ENCODE peak calls at places on chromosomes 1 and 21, in seven cellular contexts. B is GM12878, G is mammary epithelial cell, N is esophagus squamous epithelium, H is bronchial epithelial cell, W is right lobe of liver, X is HCT116. P is an unnamed sample.
A peak's percentile ranks its signal among the peaks of the same experiment; 100 is the strongest.

GRCh38 chr1:89986020-89986419 is 8.9 kb upstream of the ZNF326 start:
- DNase-seq in H (no peak), X (no peak), N (no peak), G (no peak), B (no peak), W (no peak), P (no peak)

GRCh38 chr1:162629651-162630050 is 2.6 kb upstream of the DDR2 start:
- DNase-seq in W (no peak), G (no peak), H (no peak), B (no peak), N (no peak), X (no peak), P (no peak)

GRCh38 chr21:45618287-45618686 is 25.2 kb upstream of the PCBP3 start:
- DNase-seq in H (no peak), N (no peak), G (no peak), X (no peak), B (no peak), W (no peak), P (no peak)

GRCh38 chr1:184910596-184910995 is 63.7 kb downstream of the NIBAN1 start:
- DNase-seq in W (no peak), H (peak; percentile 43), X (no peak), B (no peak), G (peak; percentile 38), N (no peak), P (no peak)

GRCh38 chr1:100736324-100736723 is 16.8 kb downstream of the VCAM1 start:
- DNase-seq in X (no peak), W (no peak), H (no peak), N (no peak), B (no peak), G (no peak), P (no peak)

GRCh38 chr1:166822385-166822784 is 16.9 kb upstream of the POGK start:
- DNase-seq in X (no peak), N (no peak), W (no peak), B (no peak), H (no peak), G (no peak), P (no peak)

GRCh38 chr1:161707503-161707902 is 474 bp downstream of the FCRLA start:
- DNase-seq in H (no peak), G (no peak), W (no peak), X (no peak), N (no peak), B (no peak), P (no peak)

GRCh38 chr1:15128520-15129313 is 24.8 kb upstream of the TMEM51 start:
- DNase-seq in G (peak; percentile 53), B (peak; percentile 38), N (no peak), X (peak; percentile 60), W (peak; percentile 69), H (peak; percentile 56), P (peak; percentile 82)

GRCh38 chr21:42058631-42059111 is 12.4 kb upstream of the UMODL1 start:
- DNase-seq in G (no peak), H (no peak), B (no peak), X (no peak), N (no peak), W (peak; percentile 89), P (no peak)

GRCh38 chr1:100428160-100428559 is 75.9 kb downstream of the CDC14A start:
- DNase-seq in N (no peak), X (no peak), G (no peak), B (no peak), H (peak; percentile 27), W (no peak), P (no peak)

GRCh38 chr1:113018911-113019310 is 54.1 kb upstream of the LRIG2 start:
- DNase-seq in X (no peak), W (no peak), B (no peak), G (no peak), N (no peak), H (no peak), P (no peak)

GRCh38 chr1:55062801-55063561 is 23.6 kb downstream of the PCSK9 start:
- DNase-seq in G (no peak), N (no peak), W (no peak), H (no peak), B (no peak), X (no peak), P (no peak)

GRCh38 chr21:36282568-36283230 is 37.3 kb upstream of the MORC3 start:
- DNase-seq in H (no peak), B (no peak), W (no peak), G (peak; percentile 21), X (no peak), N (no peak), P (no peak)

GRCh38 chr1:28580706-28581530 is 11.1 kb upstream of the RAB42 start:
- DNase-seq in B (no peak), G (peak; percentile 34), N (no peak), W (no peak), H (peak; percentile 51), X (no peak), P (peak; percentile 43)

GRCh38 chr1:232904566-232904965 is 45.8 kb upstream of the NTPCR start:
- DNase-seq in X (no peak), G (peak; percentile 81), W (no peak), B (no peak), N (no peak), H (peak; percentile 93), P (no peak)

DNA sequence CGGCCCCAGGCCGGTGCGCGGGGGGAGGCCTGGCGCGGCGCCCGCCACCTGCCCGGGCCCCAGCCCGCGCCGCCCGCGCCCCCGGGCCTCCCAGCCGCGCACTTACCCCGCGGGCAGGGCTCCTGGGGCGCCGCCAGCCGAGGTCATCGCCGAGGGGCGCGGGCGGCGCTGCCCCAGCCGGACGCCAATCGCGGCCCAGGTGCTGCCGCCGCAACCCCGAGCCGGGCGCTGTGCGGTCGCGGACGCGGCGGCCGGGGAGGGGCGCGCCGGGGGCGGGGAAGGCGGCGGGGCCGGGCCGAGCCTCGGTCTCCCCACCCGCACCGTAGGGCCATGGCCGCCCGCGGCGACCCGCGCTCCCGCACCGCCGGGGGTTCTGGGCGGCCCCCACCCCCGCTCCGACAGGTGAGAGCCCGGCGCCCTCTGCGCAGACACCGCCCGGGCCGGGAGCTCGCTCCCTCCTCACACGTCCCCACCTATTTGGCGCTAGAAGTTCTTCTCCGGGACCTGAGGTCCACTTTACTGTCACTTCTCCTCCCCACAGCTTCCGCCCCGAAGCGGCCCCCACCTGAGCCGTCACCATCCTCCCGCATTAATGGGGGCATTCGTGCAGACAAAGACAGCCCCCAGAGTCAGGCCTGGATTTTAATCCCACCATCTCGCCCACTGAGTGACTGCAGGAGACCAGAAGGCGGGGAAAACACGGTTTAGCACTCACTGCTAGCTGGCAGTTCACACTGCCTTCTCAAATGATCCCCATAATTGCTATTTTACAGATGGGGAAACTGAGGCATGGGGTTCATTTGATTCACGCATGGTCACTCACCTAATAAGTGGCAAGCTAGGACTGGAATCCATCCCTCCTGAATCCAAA is at the start of gene TTC39A:
- DNase-seq in N (no peak), G (no peak), W (no peak), X (no peak), H (no peak), B (no peak), P (peak; percentile 28)
- H3K36me3 ChIP-seq in N (no peaks in the 10 kb centered on the region), G (no peaks in the 10 kb centered on the region), W (no peaks in the 10 kb centered on the region), X (no peaks in the 10 kb centered on the region), H (no peaks in the 10 kb centered on the region), B (no peaks in the 10 kb centered on the region), P (no peaks in the 10 kb centered on the region)

DNA sequence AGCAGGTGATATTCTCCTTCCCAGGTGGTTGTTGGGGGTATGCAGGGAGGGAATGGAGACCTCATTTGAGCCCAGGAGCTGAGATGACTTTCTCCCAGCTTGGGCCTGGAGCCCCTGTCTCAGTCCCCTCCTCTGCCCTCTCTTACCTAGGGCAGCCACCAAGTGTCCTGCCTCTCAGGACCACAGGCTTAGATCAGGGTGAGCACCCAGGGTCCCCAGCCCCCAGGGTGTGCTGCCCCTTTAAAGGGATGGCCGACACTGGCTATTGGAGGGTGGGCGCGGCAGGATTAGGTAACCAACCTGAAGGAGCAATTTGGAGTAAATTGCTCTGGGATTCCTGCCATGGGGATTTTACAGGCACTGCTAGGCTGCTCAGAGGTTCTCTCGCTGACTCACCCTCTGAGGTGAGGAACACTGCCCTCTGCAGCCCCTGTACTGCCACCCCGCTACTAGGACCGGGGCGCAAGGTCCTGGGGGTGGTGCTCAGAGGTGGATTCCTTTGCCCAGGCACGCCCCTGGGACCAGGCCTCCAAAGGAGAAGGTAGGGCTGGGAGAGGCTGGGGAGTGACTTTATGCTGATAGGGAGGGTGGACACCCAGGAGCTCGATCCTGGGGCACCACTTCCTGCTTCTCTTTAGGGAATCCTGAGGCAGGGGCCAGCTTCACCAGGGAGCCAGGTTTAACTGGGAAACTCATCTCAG is 1.5 kb downstream of the RPS6KA1 start:
- DNase-seq in X (peak; percentile 65), N (no peak), G (peak; percentile 97), B (no peak), W (no peak), H (peak; percentile 93), P (peak; percentile 87)
- TF ChIP-seq CTCF in X (peak; percentile 53), N (no peak), G (peak; percentile 57), B (peak; percentile 59), W (peak; percentile 42), H (peak; percentile 72), P (no peak)

DNA sequence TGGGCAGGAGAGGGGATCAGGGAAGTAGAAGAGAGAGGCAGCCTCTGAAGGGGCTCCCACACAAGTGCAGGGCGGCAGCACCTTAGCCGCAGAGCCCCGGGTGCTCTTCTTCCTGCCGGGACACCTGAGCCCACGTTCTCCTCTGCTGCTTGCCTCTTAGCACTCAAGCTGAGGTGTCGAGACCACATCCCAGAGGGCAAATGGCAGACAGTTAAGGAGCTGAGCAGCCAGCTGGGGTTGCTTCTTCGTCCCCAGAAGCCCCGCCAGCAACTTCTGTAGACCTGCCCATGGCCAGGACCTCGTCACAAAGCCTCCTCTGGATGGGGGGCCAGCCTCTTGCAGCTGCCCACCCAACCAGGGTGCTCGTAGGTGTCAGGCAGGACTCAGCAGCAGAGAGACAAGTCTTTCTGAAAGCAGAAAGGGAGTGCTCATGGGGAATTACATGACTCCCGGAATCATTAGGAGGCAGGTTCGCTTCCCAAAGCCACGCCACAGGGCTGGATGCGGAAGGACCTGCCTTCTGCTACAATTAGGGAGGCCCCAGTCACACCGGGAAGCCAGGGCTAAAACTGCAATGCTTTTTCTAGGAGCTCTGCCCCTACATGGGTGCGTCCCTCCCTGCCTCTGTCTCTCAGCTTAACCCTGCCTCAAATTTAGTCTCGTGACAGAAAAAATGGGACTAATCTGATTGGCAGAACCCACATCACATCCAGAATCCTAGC is 141.4 kb upstream of the RAB4A start:
- DNase-seq in H (no peak), N (no peak), G (no peak), W (no peak), B (no peak), X (no peak), P (no peak)
- H3K4me3 ChIP-seq in H (no peak overlapping the region), N (no peak overlapping the region), G (no peak overlapping the region), W (no peak overlapping the region), B (no peak overlapping the region), X (no peak overlapping the region), P (no peak overlapping the region)

GRCh38 chr1:150995896-150996295 is 10.8 kb downstream of the MINDY1 start:
- DNase-seq in H (no peak), N (no peak), B (no peak), W (peak; percentile 45), X (no peak), G (no peak), P (peak; percentile 55)

GRCh38 chr1:150997126-150997872 is 9.4 kb downstream of the MINDY1 start:
- DNase-seq in W (no peak), N (no peak), G (no peak), B (no peak), H (no peak), X (no peak), P (no peak)

GRCh38 chr1:150999051-150999674 is 7.5 kb downstream of the MINDY1 start:
- DNase-seq in B (no peak), W (no peak), H (no peak), X (no peak), G (no peak), N (no peak), P (no peak)

GRCh38 chr1:151000408-151000807 is 6.3 kb downstream of the MINDY1 start:
- DNase-seq in W (no peak), N (no peak), H (no peak), X (no peak), G (no peak), B (no peak), P (no peak)

GRCh38 chr1:150997949-150998348 is 8.8 kb downstream of the MINDY1 start:
- DNase-seq in N (no peak), G (no peak), X (no peak), H (peak; percentile 38), B (no peak), W (no peak), P (no peak)
- H3K36me3 ChIP-seq in N (peaks cover 82% of the 10 kb centered on the region), G (no peaks in the 10 kb centered on the region), X (no peaks in the 10 kb centered on the region), H (peaks cover 5% of the 10 kb centered on the region), B (no peaks in the 10 kb centered on the region), W (peaks cover 4% of the 10 kb centered on the region), P (peaks cover 2% of the 10 kb centered on the region)

P was measured in Caco-2.